ENCODE peak calls at places on chromosomes 7 and 10, in nine cellular contexts. One of them, this sample, is unnamed. For H3K9me3, the result is how much of the 10 kb centered on the place peaks cover.

GRCh38 chr10:117449636-117450035 is 74.4 kb upstream of the PDZD8 start:
- DNase-seq in naive thymus-derived CD4-positive, alpha-beta T cell: no peak
- DNase-seq in IMR-90: no peak
- DNase-seq in fibroblast of lung: no peak
- DNase-seq in CD8-positive, alpha-beta memory T cell: no peak
- DNase-seq in thoracic aorta: no peak
- DNase-seq in K562: peak
- DNase-seq in CD4-positive, alpha-beta T cell: no peak
- DNase-seq in kidney: no peak
- DNase-seq in this sample: no peak

GRCh38 chr7:128031901-128032604 is 816 bp upstream of the LRRC4 start:
- DNase-seq in kidney: peak
- DNase-seq in naive thymus-derived CD4-positive, alpha-beta T cell: peak
- DNase-seq in CD4-positive, alpha-beta T cell: peak
- DNase-seq in thoracic aorta: no peak
- DNase-seq in CD8-positive, alpha-beta memory T cell: peak
- DNase-seq in K562: no peak
- DNase-seq in IMR-90: peak
- DNase-seq in fibroblast of lung: peak
- DNase-seq in this sample: peak

GRCh38 chr10:122213766-122214165 is 57.3 kb upstream of the BTBD16 start:
- DNase-seq in naive thymus-derived CD4-positive, alpha-beta T cell: no peak
- DNase-seq in fibroblast of lung: no peak
- DNase-seq in K562: no peak
- DNase-seq in IMR-90: no peak
- DNase-seq in thoracic aorta: no peak
- DNase-seq in kidney: no peak
- DNase-seq in CD4-positive, alpha-beta T cell: no peak
- DNase-seq in CD8-positive, alpha-beta memory T cell: no peak
- DNase-seq in this sample: peak

GRCh38 chr10:66307826-66308225 is 618.0 kb upstream of the LRRTM3 start:
- DNase-seq in fibroblast of lung: peak
- DNase-seq in kidney: no peak
- DNase-seq in K562: no peak
- DNase-seq in naive thymus-derived CD4-positive, alpha-beta T cell: no peak
- DNase-seq in CD8-positive, alpha-beta memory T cell: no peak
- DNase-seq in IMR-90: no peak
- DNase-seq in CD4-positive, alpha-beta T cell: no peak
- DNase-seq in thoracic aorta: no peak
- DNase-seq in this sample: no peak

GRCh38 chr7:30005511-30005910 is 15.9 kb upstream of the SCRN1 start:
- DNase-seq in kidney: no peak
- DNase-seq in CD4-positive, alpha-beta T cell: no peak
- DNase-seq in CD8-positive, alpha-beta memory T cell: no peak
- DNase-seq in K562: no peak
- DNase-seq in IMR-90: no peak
- DNase-seq in naive thymus-derived CD4-positive, alpha-beta T cell: no peak
- DNase-seq in thoracic aorta: no peak
- DNase-seq in fibroblast of lung: no peak
- DNase-seq in this sample: no peak

GRCh38 chr7:95180-95862 is 97.0 kb upstream of the FAM20C start:
- DNase-seq in thoracic aorta: no peak
- DNase-seq in kidney: no peak
- DNase-seq in fibroblast of lung: no peak
- DNase-seq in K562: no peak
- DNase-seq in naive thymus-derived CD4-positive, alpha-beta T cell: no peak
- DNase-seq in CD4-positive, alpha-beta T cell: no peak
- DNase-seq in IMR-90: peak
- DNase-seq in CD8-positive, alpha-beta memory T cell: no peak
- DNase-seq in this sample: no peak

GRCh38 chr7:131106681-131107342 is 220.9 kb upstream of the MKLN1 start:
- DNase-seq in CD4-positive, alpha-beta T cell: peak
- DNase-seq in K562: peak
- DNase-seq in naive thymus-derived CD4-positive, alpha-beta T cell: peak
- DNase-seq in thoracic aorta: no peak
- DNase-seq in fibroblast of lung: no peak
- DNase-seq in CD8-positive, alpha-beta memory T cell: peak
- DNase-seq in IMR-90: no peak
- DNase-seq in kidney: peak
- DNase-seq in this sample: peak

GRCh38 chr7:2807846-2808772 is 36.0 kb downstream of the GNA12 start:
- DNase-seq in IMR-90: peak
- DNase-seq in kidney: no peak
- DNase-seq in K562: no peak
- DNase-seq in thoracic aorta: no peak
- DNase-seq in CD4-positive, alpha-beta T cell: no peak
- DNase-seq in fibroblast of lung: peak
- DNase-seq in naive thymus-derived CD4-positive, alpha-beta T cell: no peak
- DNase-seq in CD8-positive, alpha-beta memory T cell: no peak
- DNase-seq in this sample: no peak

GRCh38 chr7:23696916-23697441 is 13.0 kb upstream of the STK31 start:
- DNase-seq in kidney: peak
- DNase-seq in thoracic aorta: no peak
- DNase-seq in CD8-positive, alpha-beta memory T cell: peak
- DNase-seq in IMR-90: peak
- DNase-seq in CD4-positive, alpha-beta T cell: peak
- DNase-seq in naive thymus-derived CD4-positive, alpha-beta T cell: peak
- DNase-seq in fibroblast of lung: peak
- DNase-seq in K562: peak
- DNase-seq in this sample: peak

GRCh38 chr10:44051584-44052385 is 333.1 kb downstream of the CXCL12 start:
- DNase-seq in CD4-positive, alpha-beta T cell: no peak
- DNase-seq in IMR-90: peak
- DNase-seq in kidney: no peak
- DNase-seq in K562: no peak
- DNase-seq in naive thymus-derived CD4-positive, alpha-beta T cell: no peak
- DNase-seq in fibroblast of lung: peak
- DNase-seq in thoracic aorta: peak
- DNase-seq in CD8-positive, alpha-beta memory T cell: no peak
- DNase-seq in this sample: no peak

GRCh38 chr10:93695720-93696119 is 6.7 kb downstream of the FRA10AC1 start:
- DNase-seq in kidney: no peak
- DNase-seq in CD8-positive, alpha-beta memory T cell: no peak
- DNase-seq in naive thymus-derived CD4-positive, alpha-beta T cell: no peak
- DNase-seq in K562: no peak
- DNase-seq in fibroblast of lung: peak
- DNase-seq in CD4-positive, alpha-beta T cell: no peak
- DNase-seq in thoracic aorta: no peak
- DNase-seq in IMR-90: no peak
- DNase-seq in this sample: no peak

GRCh38 chr7:94980418-94981142 is 73.2 kb downstream of the PPP1R9A start:
- DNase-seq in CD8-positive, alpha-beta memory T cell: no peak
- DNase-seq in kidney: no peak
- DNase-seq in CD4-positive, alpha-beta T cell: no peak
- DNase-seq in naive thymus-derived CD4-positive, alpha-beta T cell: no peak
- DNase-seq in thoracic aorta: no peak
- DNase-seq in fibroblast of lung: no peak
- DNase-seq in IMR-90: no peak
- DNase-seq in K562: no peak
- DNase-seq in this sample: no peak

GRCh38 chr7:50982626-50983025 is 199.9 kb upstream of the GRB10 start:
- DNase-seq in kidney: no peak
- DNase-seq in naive thymus-derived CD4-positive, alpha-beta T cell: no peak
- DNase-seq in IMR-90: no peak
- DNase-seq in fibroblast of lung: no peak
- DNase-seq in CD8-positive, alpha-beta memory T cell: no peak
- DNase-seq in thoracic aorta: no peak
- DNase-seq in K562: no peak
- DNase-seq in CD4-positive, alpha-beta T cell: no peak
- DNase-seq in this sample: no peak

GRCh38 chr10:3805791-3806381 is 20.9 kb upstream of the KLF6 start:
- DNase-seq in thoracic aorta: peak
- DNase-seq in fibroblast of lung: peak
- DNase-seq in K562: peak
- DNase-seq in CD8-positive, alpha-beta memory T cell: peak
- DNase-seq in naive thymus-derived CD4-positive, alpha-beta T cell: peak
- DNase-seq in CD4-positive, alpha-beta T cell: peak
- DNase-seq in kidney: no peak
- DNase-seq in IMR-90: peak
- DNase-seq in this sample: peak

GRCh38 chr10:123475466-123475865 is 190.7 kb upstream of the GPR26 start:
- DNase-seq in K562: no peak
- DNase-seq in naive thymus-derived CD4-positive, alpha-beta T cell: no peak
- DNase-seq in fibroblast of lung: no peak
- DNase-seq in IMR-90: no peak
- DNase-seq in CD4-positive, alpha-beta T cell: no peak
- DNase-seq in thoracic aorta: no peak
- DNase-seq in CD8-positive, alpha-beta memory T cell: no peak
- DNase-seq in kidney: no peak
- DNase-seq in this sample: no peak

GRCh38 chr7:158473238-158473637 is 114.4 kb downstream of the PTPRN2 start:
- DNase-seq in naive thymus-derived CD4-positive, alpha-beta T cell: no peak
- DNase-seq in IMR-90: no peak
- DNase-seq in kidney: peak
- DNase-seq in K562: no peak
- DNase-seq in fibroblast of lung: peak
- DNase-seq in CD4-positive, alpha-beta T cell: no peak
- DNase-seq in CD8-positive, alpha-beta memory T cell: no peak
- DNase-seq in thoracic aorta: no peak
- DNase-seq in this sample: no peak
- H3K9me3 ChIP-seq in naive thymus-derived CD4-positive, alpha-beta T cell: under half
- H3K9me3 ChIP-seq in IMR-90: half or more
- H3K9me3 ChIP-seq in kidney: under half
- H3K9me3 ChIP-seq in K562: under half
- H3K9me3 ChIP-seq in fibroblast of lung: under half
- H3K9me3 ChIP-seq in CD4-positive, alpha-beta T cell: under half
- H3K9me3 ChIP-seq in CD8-positive, alpha-beta memory T cell: under half
- H3K9me3 ChIP-seq in thoracic aorta: under half
- H3K9me3 ChIP-seq in this sample: under half

GRCh38 chr7:106896268-106896667 is 31.2 kb downstream of the PIK3CG start:
- DNase-seq in kidney: no peak
- DNase-seq in CD8-positive, alpha-beta memory T cell: no peak
- DNase-seq in thoracic aorta: no peak
- DNase-seq in K562: no peak
- DNase-seq in CD4-positive, alpha-beta T cell: no peak
- DNase-seq in fibroblast of lung: no peak
- DNase-seq in naive thymus-derived CD4-positive, alpha-beta T cell: no peak
- DNase-seq in IMR-90: no peak
- DNase-seq in this sample: no peak
- H3K27ac ChIP-seq in kidney: no peak
- H3K27ac ChIP-seq in CD8-positive, alpha-beta memory T cell: no peak
- H3K27ac ChIP-seq in thoracic aorta: no peak
- H3K27ac ChIP-seq in K562: no peak
- H3K27ac ChIP-seq in CD4-positive, alpha-beta T cell: no peak
- H3K27ac ChIP-seq in fibroblast of lung: no peak
- H3K27ac ChIP-seq in naive thymus-derived CD4-positive, alpha-beta T cell: no peak
- H3K27ac ChIP-seq in IMR-90: no peak
- H3K27ac ChIP-seq in this sample: no peak

DNA sequence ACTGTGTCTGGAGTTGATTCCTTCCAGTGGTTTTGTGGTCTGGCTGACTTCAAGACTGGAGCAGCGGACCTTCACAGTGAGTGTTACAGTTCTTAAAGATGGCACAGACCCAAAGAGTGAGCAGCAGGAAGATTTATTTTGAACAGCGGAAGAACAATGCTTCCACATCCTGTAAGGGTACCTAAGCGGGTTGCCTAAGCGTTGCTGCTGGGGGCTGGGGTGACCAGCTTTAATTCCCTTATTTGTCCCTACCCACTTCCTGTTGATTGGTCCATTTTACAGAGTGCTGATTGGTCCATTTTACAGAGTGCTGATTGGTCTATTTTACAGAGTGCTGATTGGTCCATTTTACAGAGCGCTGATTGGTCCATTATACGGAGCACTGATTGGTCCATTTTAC is 13.2 kb downstream of the AKR1B15 start:
- DNase-seq in thoracic aorta: no peak
- DNase-seq in fibroblast of lung: peak
- DNase-seq in K562: no peak
- DNase-seq in IMR-90: peak
- DNase-seq in CD4-positive, alpha-beta T cell: no peak
- DNase-seq in CD8-positive, alpha-beta memory T cell: no peak
- DNase-seq in kidney: no peak
- DNase-seq in naive thymus-derived CD4-positive, alpha-beta T cell: peak
- DNase-seq in this sample: no peak
- H3K9me3 ChIP-seq in thoracic aorta: under half
- H3K9me3 ChIP-seq in fibroblast of lung: under half
- H3K9me3 ChIP-seq in K562: under half
- H3K9me3 ChIP-seq in IMR-90: under half
- H3K9me3 ChIP-seq in CD4-positive, alpha-beta T cell: under half
- H3K9me3 ChIP-seq in CD8-positive, alpha-beta memory T cell: under half
- H3K9me3 ChIP-seq in kidney: under half
- H3K9me3 ChIP-seq in naive thymus-derived CD4-positive, alpha-beta T cell: under half
- H3K9me3 ChIP-seq in this sample: under half

DNA sequence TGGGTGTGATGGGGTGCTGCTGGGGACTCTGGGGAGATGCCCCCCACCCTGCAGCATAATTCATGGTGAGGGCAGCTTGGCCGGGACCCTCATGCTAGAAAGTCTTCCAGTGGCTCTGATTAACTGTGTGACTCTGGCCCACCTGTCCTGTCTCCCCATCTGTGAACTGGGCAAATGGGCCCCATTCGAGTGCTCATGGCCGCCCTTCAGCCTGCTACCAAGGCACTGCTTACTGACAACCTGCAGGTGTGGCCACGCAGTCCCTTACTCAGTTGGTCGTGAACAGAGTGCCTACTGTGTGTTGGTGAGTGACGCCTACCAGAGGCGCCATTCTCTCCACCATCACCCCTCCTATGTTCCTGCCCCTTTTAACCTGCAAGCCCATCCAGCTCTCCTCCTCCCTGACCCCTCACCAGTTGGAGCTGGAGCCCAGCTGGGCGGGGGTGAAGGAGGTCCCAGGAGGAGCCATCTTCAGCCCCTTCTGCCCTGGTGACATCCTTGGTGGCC is 109.4 kb downstream of the ZMIZ1 start:
- DNase-seq in thoracic aorta: no peak
- DNase-seq in IMR-90: no peak
- DNase-seq in kidney: peak
- DNase-seq in CD4-positive, alpha-beta T cell: no peak
- DNase-seq in CD8-positive, alpha-beta memory T cell: no peak
- DNase-seq in fibroblast of lung: no peak
- DNase-seq in naive thymus-derived CD4-positive, alpha-beta T cell: no peak
- DNase-seq in K562: no peak
- DNase-seq in this sample: no peak
- H3K27ac ChIP-seq in thoracic aorta: no peak
- H3K27ac ChIP-seq in IMR-90: peak
- H3K27ac ChIP-seq in kidney: peak
- H3K27ac ChIP-seq in CD4-positive, alpha-beta T cell: no peak
- H3K27ac ChIP-seq in CD8-positive, alpha-beta memory T cell: peak
- H3K27ac ChIP-seq in fibroblast of lung: peak
- H3K27ac ChIP-seq in naive thymus-derived CD4-positive, alpha-beta T cell: no peak
- H3K27ac ChIP-seq in K562: peak
- H3K27ac ChIP-seq in this sample: peak

DNA sequence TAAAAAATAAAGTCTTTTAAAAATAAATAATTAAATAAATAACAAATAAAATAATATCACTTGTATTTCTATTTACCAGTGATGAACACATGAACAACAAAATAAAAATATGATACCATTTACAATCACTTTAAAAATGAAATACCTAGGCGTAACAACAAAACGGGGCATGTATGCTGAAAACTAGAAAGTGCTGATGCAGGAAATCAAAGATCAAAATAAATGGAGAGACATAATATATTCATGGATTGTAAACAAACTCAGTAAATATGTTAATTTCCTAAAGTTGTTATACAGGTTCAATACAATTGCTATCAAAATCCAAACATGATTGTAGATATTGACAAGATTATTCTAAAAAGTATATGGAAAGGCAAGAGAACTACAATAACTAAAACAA is 19.2 kb upstream of the SFTPA2 start:
- DNase-seq in CD8-positive, alpha-beta memory T cell: no peak
- DNase-seq in thoracic aorta: no peak
- DNase-seq in naive thymus-derived CD4-positive, alpha-beta T cell: no peak
- DNase-seq in K562: no peak
- DNase-seq in IMR-90: no peak
- DNase-seq in fibroblast of lung: no peak
- DNase-seq in kidney: no peak
- DNase-seq in CD4-positive, alpha-beta T cell: no peak
- DNase-seq in this sample: no peak
- H3K9me3 ChIP-seq in CD8-positive, alpha-beta memory T cell: under half
- H3K9me3 ChIP-seq in thoracic aorta: under half
- H3K9me3 ChIP-seq in naive thymus-derived CD4-positive, alpha-beta T cell: under half
- H3K9me3 ChIP-seq in K562: under half
- H3K9me3 ChIP-seq in IMR-90: under half
- H3K9me3 ChIP-seq in fibroblast of lung: under half
- H3K9me3 ChIP-seq in kidney: under half
- H3K9me3 ChIP-seq in CD4-positive, alpha-beta T cell: under half
- H3K9me3 ChIP-seq in this sample: under half